ENCODE peak calls at places on chromosomes 16 and 17, in four cellular contexts. One of them, this sample, is unnamed.

GRCh38 chr17:35170968-35171771 is 23.0 kb downstream of the SLC35G3 start:
- DNase-seq in H1: no peak
- DNase-seq in GM12878: no peak
- DNase-seq in HepG2: no peak
- DNase-seq in this sample: no peak

GRCh38 chr16:2817496-2818277 is 650 bp downstream of the PRSS21 start:
- DNase-seq in HepG2: no peak
- DNase-seq in GM12878: no peak
- DNase-seq in H1: no peak
- DNase-seq in this sample: no peak

GRCh38 chr17:75913537-75914210 is 9.0 kb upstream of the MRPL38 start:
- DNase-seq in HepG2: no peak
- DNase-seq in GM12878: no peak
- DNase-seq in H1: no peak
- DNase-seq in this sample: no peak

GRCh38 chr16:81469710-81470481 is 25.3 kb downstream of the CMIP start:
- DNase-seq in GM12878: peak
- DNase-seq in H1: no peak
- DNase-seq in HepG2: no peak
- DNase-seq in this sample: no peak

GRCh38 chr16:72896719-72897118 is 151.2 kb downstream of the ZFHX3 start:
- DNase-seq in GM12878: no peak
- DNase-seq in H1: no peak
- DNase-seq in HepG2: no peak
- DNase-seq in this sample: no peak

GRCh38 chr17:73165616-73166404 is 1.0 kb downstream of the SSTR2 start:
- DNase-seq in H1: no peak
- DNase-seq in GM12878: no peak
- DNase-seq in HepG2: no peak
- DNase-seq in this sample: peak

GRCh38 chr17:46756061-46756735 is 62.3 kb downstream of the WNT3 start:
- DNase-seq in HepG2: no peak
- DNase-seq in GM12878: no peak
- DNase-seq in H1: no peak
- DNase-seq in this sample: no peak

GRCh38 chr17:47687748-47688147 is 6.2 kb upstream of the TBKBP1 start:
- DNase-seq in HepG2: no peak
- DNase-seq in H1: no peak
- DNase-seq in GM12878: no peak
- DNase-seq in this sample: peak

GRCh38 chr17:21025446-21025845 is 17.4 kb downstream of the USP22 start:
- DNase-seq in H1: no peak
- DNase-seq in GM12878: no peak
- DNase-seq in HepG2: no peak
- DNase-seq in this sample: no peak

GRCh38 chr17:64920419-64921172 is 1.3 kb upstream of the LRRC37A3 start:
- DNase-seq in GM12878: no peak
- DNase-seq in H1: no peak
- DNase-seq in HepG2: peak
- DNase-seq in this sample: no peak

GRCh38 chr17:76151896-76152454 is 10.9 kb upstream of the FOXJ1 start:
- DNase-seq in HepG2: no peak
- DNase-seq in GM12878: no peak
- DNase-seq in H1: no peak
- DNase-seq in this sample: no peak

GRCh38 chr16:69186642-69187386 is at the start of gene SNTB2:
- DNase-seq in GM12878: peak
- DNase-seq in H1: peak
- DNase-seq in HepG2: peak
- DNase-seq in this sample: peak

GRCh38 chr17:79338142-79338541 is 263.5 kb downstream of the ENGASE start:
- DNase-seq in H1: no peak
- DNase-seq in GM12878: no peak
- DNase-seq in HepG2: no peak
- DNase-seq in this sample: peak

GRCh38 chr16:54673353-54673752 is 257.3 kb upstream of the IRX5 start:
- DNase-seq in H1: no peak
- DNase-seq in HepG2: no peak
- DNase-seq in GM12878: no peak
- DNase-seq in this sample: no peak

GRCh38 chr17:2120550-2121335 is 65.8 kb downstream of the HIC1 start:
- DNase-seq in H1: no peak
- DNase-seq in GM12878: no peak
- DNase-seq in HepG2: no peak
- DNase-seq in this sample: no peak

GRCh38 chr16:27995378-27995777 is 68.1 kb downstream of the GSG1L start:
- DNase-seq in GM12878: no peak
- DNase-seq in HepG2: no peak
- DNase-seq in H1: no peak
- DNase-seq in this sample: no peak

GRCh38 chr17:80862341-80862969 is 129.2 kb upstream of the CHMP6 start:
- DNase-seq in HepG2: no peak
- DNase-seq in GM12878: no peak
- DNase-seq in H1: no peak
- DNase-seq in this sample: peak

GRCh38 chr16:23101012-23101550 is 48.2 kb downstream of the USP31 start:
- DNase-seq in GM12878: no peak
- DNase-seq in H1: no peak
- DNase-seq in HepG2: no peak
- DNase-seq in this sample: no peak
- TF ChIP-seq MAX in GM12878: no peak
- TF ChIP-seq MAX in H1: no peak
- TF ChIP-seq MAX in HepG2: no peak
- TF ChIP-seq MAX in this sample: no peak

DNA sequence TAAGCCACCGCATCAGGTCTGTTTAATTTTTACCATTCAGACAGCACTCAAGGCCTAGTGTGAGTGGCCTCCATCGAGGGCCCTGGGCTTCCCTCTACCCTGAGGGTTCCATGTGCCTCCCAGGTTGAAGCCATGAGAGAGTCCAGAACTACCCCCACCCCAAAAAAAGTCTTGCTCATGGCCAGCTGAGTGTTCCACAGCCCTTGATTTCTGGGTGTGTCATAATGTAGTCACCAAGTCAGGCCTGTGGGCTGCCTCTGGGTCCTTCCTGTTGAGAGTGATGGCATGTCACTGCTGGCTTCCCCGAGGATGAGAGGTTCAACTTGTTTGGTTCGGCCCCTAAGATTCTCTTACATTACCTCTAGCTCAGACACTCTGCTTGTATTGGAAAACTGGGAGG is 100.6 kb downstream of the PITPNC1 start:
- DNase-seq in H1: no peak
- DNase-seq in HepG2: no peak
- DNase-seq in GM12878: no peak
- DNase-seq in this sample: no peak
- TF ChIP-seq CREB1 in H1: no peak
- TF ChIP-seq CREB1 in HepG2: no peak
- TF ChIP-seq CREB1 in GM12878: no peak
- TF ChIP-seq CREB1 in this sample: no peak

GRCh38 chr16:23967018-23967417 is 131.2 kb downstream of the PRKCB start:
- DNase-seq in GM12878: no peak
- DNase-seq in HepG2: no peak
- DNase-seq in H1: no peak
- DNase-seq in this sample: no peak
- TF ChIP-seq MAX in GM12878: no peak
- TF ChIP-seq MAX in HepG2: no peak
- TF ChIP-seq MAX in H1: no peak
- TF ChIP-seq MAX in this sample: no peak

DNA sequence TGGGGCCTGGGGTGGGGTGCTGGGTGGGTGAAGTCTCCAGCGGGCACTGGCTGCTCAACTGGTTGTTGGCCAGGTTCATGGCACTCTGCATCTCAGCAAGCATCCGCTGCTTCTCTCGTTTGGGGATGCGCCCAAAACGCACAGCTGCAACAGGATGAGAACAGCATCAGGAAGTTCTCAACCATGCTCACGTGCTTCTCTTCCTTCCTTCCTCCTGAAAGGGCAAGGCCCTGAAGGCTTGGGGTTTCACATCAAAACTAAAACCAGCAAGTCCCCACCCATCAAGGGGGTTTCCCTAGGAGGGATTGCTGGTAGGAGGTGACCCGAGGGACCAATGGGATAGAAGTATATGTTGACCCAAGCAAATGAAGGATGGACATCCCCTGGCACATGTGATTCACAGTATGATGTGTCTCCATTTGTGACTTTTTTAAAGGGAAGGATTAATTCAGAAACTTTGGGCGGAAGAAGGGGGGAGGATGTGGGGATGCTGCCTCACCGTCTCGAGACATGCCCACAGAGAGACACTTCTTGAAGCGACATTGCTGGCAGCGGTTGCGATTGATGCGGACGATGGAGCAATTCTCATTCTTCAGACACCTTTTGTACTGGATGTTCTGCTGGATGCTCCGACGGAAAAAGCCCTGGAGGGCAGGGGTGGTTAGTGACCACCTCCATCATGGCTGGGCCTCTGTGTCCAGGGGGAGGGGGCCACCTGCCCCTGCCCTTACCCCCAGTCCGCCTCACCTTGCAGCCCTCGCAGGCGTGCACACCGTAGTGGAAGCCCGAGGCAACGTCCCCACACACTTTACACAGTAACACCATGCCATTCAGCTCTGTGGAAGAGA is 4.2 kb downstream of the NR1D1 start:
- DNase-seq in GM12878: peak
- DNase-seq in HepG2: no peak
- DNase-seq in H1: no peak
- DNase-seq in this sample: no peak
- TF ChIP-seq CREB1 in GM12878: peak
- TF ChIP-seq CREB1 in HepG2: no peak
- TF ChIP-seq CREB1 in H1: no peak
- TF ChIP-seq CREB1 in this sample: no peak

GRCh38 chr17:30236807-30237206 is 1.3 kb upstream of the SLC6A4 start:
- DNase-seq in HepG2: peak
- DNase-seq in GM12878: no peak
- DNase-seq in H1: peak
- DNase-seq in this sample: peak
- TF ChIP-seq MAX in HepG2: no peak
- TF ChIP-seq MAX in GM12878: no peak
- TF ChIP-seq MAX in H1: no peak
- TF ChIP-seq MAX in this sample: no peak

GRCh38 chr17:55005520-55005919 is 37.0 kb downstream of the STXBP4 start:
- DNase-seq in HepG2: peak
- DNase-seq in H1: no peak
- DNase-seq in GM12878: no peak
- DNase-seq in this sample: peak
- TF ChIP-seq CREB1 in HepG2: no peak
- TF ChIP-seq CREB1 in H1: no peak
- TF ChIP-seq CREB1 in GM12878: no peak
- TF ChIP-seq CREB1 in this sample: no peak

GRCh38 chr17:74328487-74328886 is 2.5 kb downstream of the KIF19 start:
- DNase-seq in H1: no peak
- DNase-seq in HepG2: no peak
- DNase-seq in GM12878: no peak
- DNase-seq in this sample: no peak

GRCh38 chr17:74325743-74326379 is at the start of gene KIF19:
- DNase-seq in HepG2: no peak
- DNase-seq in H1: no peak
- DNase-seq in GM12878: no peak
- DNase-seq in this sample: peak

GRCh38 chr17:74324521-74324920 is 1.5 kb upstream of the KIF19 start:
- DNase-seq in H1: no peak
- DNase-seq in GM12878: no peak
- DNase-seq in HepG2: no peak
- DNase-seq in this sample: no peak

GRCh38 chr17:74326506-74326905 is 480 bp downstream of the KIF19 start:
- DNase-seq in HepG2: no peak
- DNase-seq in H1: no peak
- DNase-seq in GM12878: no peak
- DNase-seq in this sample: no peak

GRCh38 chr17:74325376-74325742 is 667 bp upstream of the KIF19 start:
- DNase-seq in HepG2: no peak
- DNase-seq in H1: no peak
- DNase-seq in GM12878: no peak
- DNase-seq in this sample: no peak
- TF ChIP-seq MAX in HepG2: no peak
- TF ChIP-seq MAX in H1: no peak
- TF ChIP-seq MAX in GM12878: no peak
- TF ChIP-seq MAX in this sample: no peak

GRCh38 chr17:78185981-78186688 is 717 bp downstream of the TK1 start:
- DNase-seq in GM12878: no peak
- DNase-seq in H1: no peak
- DNase-seq in HepG2: no peak
- DNase-seq in this sample: no peak
- TF ChIP-seq CREB1 in GM12878: no peak
- TF ChIP-seq CREB1 in H1: no peak
- TF ChIP-seq CREB1 in HepG2: no peak
- TF ChIP-seq CREB1 in this sample: no peak

GRCh38 chr17:4135489-4135888 is 7.3 kb downstream of the ZZEF1 start:
- DNase-seq in HepG2: no peak
- DNase-seq in GM12878: no peak
- DNase-seq in H1: no peak
- DNase-seq in this sample: no peak

GRCh38 chr17:4136373-4136772 is 6.5 kb downstream of the ZZEF1 start:
- DNase-seq in GM12878: no peak
- DNase-seq in HepG2: no peak
- DNase-seq in H1: no peak
- DNase-seq in this sample: no peak

GRCh38 chr17:4140125-4140524 is 2.7 kb downstream of the ZZEF1 start:
- DNase-seq in GM12878: no peak
- DNase-seq in H1: no peak
- DNase-seq in HepG2: no peak
- DNase-seq in this sample: no peak

GRCh38 chr17:4130715-4131114 is 12.1 kb downstream of the ZZEF1 start:
- DNase-seq in HepG2: no peak
- DNase-seq in H1: no peak
- DNase-seq in GM12878: no peak
- DNase-seq in this sample: no peak

GRCh38 chr17:4134756-4135155 is 8.1 kb downstream of the ZZEF1 start:
- DNase-seq in H1: no peak
- DNase-seq in HepG2: no peak
- DNase-seq in GM12878: no peak
- DNase-seq in this sample: no peak
- TF ChIP-seq MAX in H1: no peak
- TF ChIP-seq MAX in HepG2: no peak
- TF ChIP-seq MAX in GM12878: no peak
- TF ChIP-seq MAX in this sample: no peak

GRCh38 chr16:17556276-17557052 is 85.7 kb upstream of the XYLT1 start:
- DNase-seq in H1: peak
- DNase-seq in HepG2: peak
- DNase-seq in GM12878: no peak
- DNase-seq in this sample: peak
- TF ChIP-seq CREB1 in H1: no peak
- TF ChIP-seq CREB1 in HepG2: no peak
- TF ChIP-seq CREB1 in GM12878: no peak
- TF ChIP-seq CREB1 in this sample: no peak

This sample was measured in WTC11.